ENCODE peak calls at places on chromosomes 6 and 20, in six cellular contexts. One of them, this sample, is unnamed.

GRCh38 chr6:15246217-15247211 is 645 bp downstream of the JARID2 start:
- DNase-seq in CD8-positive, alpha-beta memory T cell: peak; percentile 11
- DNase-seq in transverse colon: no peak
- DNase-seq in heart left ventricle: no peak
- DNase-seq in tibial nerve: no peak
- DNase-seq in stomach: no peak
- DNase-seq in this sample: peak; percentile 63

GRCh38 chr6:27133281-27134227 is 113.9 kb upstream of the PRSS16 start:
- DNase-seq in heart left ventricle: peak; percentile 63
- DNase-seq in transverse colon: peak; percentile 85
- DNase-seq in CD8-positive, alpha-beta memory T cell: peak; percentile 51
- DNase-seq in tibial nerve: peak; percentile 7
- DNase-seq in stomach: peak; percentile 72
- DNase-seq in this sample: peak; percentile 60

GRCh38 chr6:99467509-99468106 is 42.5 kb upstream of the PNISR start:
- DNase-seq in stomach: no peak
- DNase-seq in CD8-positive, alpha-beta memory T cell: no peak
- DNase-seq in transverse colon: no peak
- DNase-seq in tibial nerve: no peak
- DNase-seq in heart left ventricle: no peak
- DNase-seq in this sample: peak; percentile 59

GRCh38 chr6:46490425-46491200 is 636 bp downstream of the RCAN2 start:
- DNase-seq in tibial nerve: no peak
- DNase-seq in heart left ventricle: peak; percentile 57
- DNase-seq in transverse colon: peak; percentile 45
- DNase-seq in CD8-positive, alpha-beta memory T cell: no peak
- DNase-seq in stomach: peak; percentile 27
- DNase-seq in this sample: no peak

GRCh38 chr20:24781061-24781980 is 167.7 kb upstream of the CST7 start:
- DNase-seq in heart left ventricle: no peak
- DNase-seq in transverse colon: no peak
- DNase-seq in tibial nerve: no peak
- DNase-seq in CD8-positive, alpha-beta memory T cell: no peak
- DNase-seq in stomach: no peak
- DNase-seq in this sample: peak; percentile 15

GRCh38 chr6:90444125-90444745 is 142.6 kb downstream of the MAP3K7 start:
- DNase-seq in transverse colon: no peak
- DNase-seq in heart left ventricle: no peak
- DNase-seq in tibial nerve: no peak
- DNase-seq in stomach: no peak
- DNase-seq in CD8-positive, alpha-beta memory T cell: no peak
- DNase-seq in this sample: no peak

GRCh38 chr6:45791600-45792168 is 224.0 kb downstream of the CLIC5 start:
- DNase-seq in stomach: no peak
- DNase-seq in heart left ventricle: no peak
- DNase-seq in CD8-positive, alpha-beta memory T cell: no peak
- DNase-seq in tibial nerve: no peak
- DNase-seq in transverse colon: no peak
- DNase-seq in this sample: no peak

GRCh38 chr6:122059918-122060317 is 339.5 kb upstream of the HSF2 start:
- DNase-seq in transverse colon: no peak
- DNase-seq in CD8-positive, alpha-beta memory T cell: no peak
- DNase-seq in stomach: no peak
- DNase-seq in heart left ventricle: no peak
- DNase-seq in tibial nerve: no peak
- DNase-seq in this sample: no peak

GRCh38 chr20:41119593-41120561 is 17.5 kb upstream of the PLCG1 start:
- DNase-seq in CD8-positive, alpha-beta memory T cell: no peak
- DNase-seq in stomach: no peak
- DNase-seq in heart left ventricle: no peak
- DNase-seq in tibial nerve: no peak
- DNase-seq in transverse colon: no peak
- DNase-seq in this sample: no peak

DNA sequence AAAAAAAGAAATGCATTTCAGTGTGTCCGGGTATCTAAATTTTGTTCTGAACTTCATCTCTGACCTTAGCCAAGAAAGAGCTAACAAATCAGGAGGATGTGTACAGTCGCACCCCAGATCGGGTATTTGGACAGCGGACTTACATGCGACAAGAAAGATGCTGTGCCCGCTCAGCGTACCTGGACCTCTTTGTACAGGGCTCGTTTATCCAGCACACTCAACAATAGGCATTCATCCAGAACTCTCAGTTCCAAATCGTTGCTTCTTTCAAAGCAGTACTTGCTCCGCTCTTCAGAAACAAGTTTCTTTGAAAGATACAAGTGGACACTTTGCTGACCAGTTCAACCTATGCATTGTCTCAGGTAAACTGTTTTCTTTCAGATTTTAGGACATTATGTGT is 191.7 kb downstream of the LY86 start:
- DNase-seq in stomach: no peak
- DNase-seq in CD8-positive, alpha-beta memory T cell: no peak
- DNase-seq in heart left ventricle: no peak
- DNase-seq in tibial nerve: no peak
- DNase-seq in transverse colon: no peak
- DNase-seq in this sample: no peak
- H3K36me3 ChIP-seq in stomach: no peaks in the 10 kb centered on the region
- H3K36me3 ChIP-seq in CD8-positive, alpha-beta memory T cell: no peaks in the 10 kb centered on the region
- H3K36me3 ChIP-seq in heart left ventricle: no peaks in the 10 kb centered on the region
- H3K36me3 ChIP-seq in tibial nerve: no peaks in the 10 kb centered on the region
- H3K36me3 ChIP-seq in transverse colon: no peaks in the 10 kb centered on the region
- H3K36me3 ChIP-seq in this sample: no peaks in the 10 kb centered on the region

GRCh38 chr6:166938704-166939103 is 17.6 kb downstream of the RNASET2 start:
- DNase-seq in transverse colon: no peak
- DNase-seq in tibial nerve: no peak
- DNase-seq in CD8-positive, alpha-beta memory T cell: no peak
- DNase-seq in heart left ventricle: no peak
- DNase-seq in stomach: no peak
- DNase-seq in this sample: no peak
- H3K36me3 ChIP-seq in transverse colon: no peaks in the 10 kb centered on the region
- H3K36me3 ChIP-seq in tibial nerve: peaks cover 13% of the 10 kb centered on the region
- H3K36me3 ChIP-seq in CD8-positive, alpha-beta memory T cell: peaks cover 39% of the 10 kb centered on the region
- H3K36me3 ChIP-seq in heart left ventricle: no peaks in the 10 kb centered on the region
- H3K36me3 ChIP-seq in stomach: peaks cover 18% of the 10 kb centered on the region
- H3K36me3 ChIP-seq in this sample: peaks cover 24% of the 10 kb centered on the region

GRCh38 chr6:53992522-53992921 is 118.7 kb upstream of the MLIP start:
- DNase-seq in heart left ventricle: no peak
- DNase-seq in tibial nerve: no peak
- DNase-seq in stomach: no peak
- DNase-seq in transverse colon: no peak
- DNase-seq in CD8-positive, alpha-beta memory T cell: no peak
- DNase-seq in this sample: no peak
- H3K36me3 ChIP-seq in heart left ventricle: no peaks in the 10 kb centered on the region
- H3K36me3 ChIP-seq in tibial nerve: no peaks in the 10 kb centered on the region
- H3K36me3 ChIP-seq in stomach: no peaks in the 10 kb centered on the region
- H3K36me3 ChIP-seq in transverse colon: no peaks in the 10 kb centered on the region
- H3K36me3 ChIP-seq in CD8-positive, alpha-beta memory T cell: no peaks in the 10 kb centered on the region
- H3K36me3 ChIP-seq in this sample: no peaks in the 10 kb centered on the region

GRCh38 chr20:1369970-1370369 is 22.9 kb downstream of the FKBP1A start:
- DNase-seq in tibial nerve: no peak
- DNase-seq in stomach: no peak
- DNase-seq in transverse colon: no peak
- DNase-seq in CD8-positive, alpha-beta memory T cell: no peak
- DNase-seq in heart left ventricle: no peak
- DNase-seq in this sample: no peak
- H3K36me3 ChIP-seq in tibial nerve: no peaks in the 10 kb centered on the region
- H3K36me3 ChIP-seq in stomach: peaks cover 10% of the 10 kb centered on the region
- H3K36me3 ChIP-seq in transverse colon: no peaks in the 10 kb centered on the region
- H3K36me3 ChIP-seq in CD8-positive, alpha-beta memory T cell: peaks cover 29% of the 10 kb centered on the region
- H3K36me3 ChIP-seq in heart left ventricle: peaks cover 8% of the 10 kb centered on the region
- H3K36me3 ChIP-seq in this sample: peaks cover 72% of the 10 kb centered on the region

GRCh38 chr6:158772172-158772571 is 47.0 kb downstream of the EZR start:
- DNase-seq in tibial nerve: no peak
- DNase-seq in heart left ventricle: no peak
- DNase-seq in stomach: no peak
- DNase-seq in transverse colon: no peak
- DNase-seq in CD8-positive, alpha-beta memory T cell: no peak
- DNase-seq in this sample: no peak

GRCh38 chr6:158770533-158770932 is 48.6 kb downstream of the EZR start:
- DNase-seq in stomach: no peak
- DNase-seq in tibial nerve: peak; percentile 25
- DNase-seq in CD8-positive, alpha-beta memory T cell: no peak
- DNase-seq in transverse colon: no peak
- DNase-seq in heart left ventricle: peak; percentile 59
- DNase-seq in this sample: no peak

GRCh38 chr6:158772851-158773371 is 46.3 kb downstream of the EZR start:
- DNase-seq in CD8-positive, alpha-beta memory T cell: no peak
- DNase-seq in heart left ventricle: no peak
- DNase-seq in tibial nerve: no peak
- DNase-seq in transverse colon: peak; percentile 85
- DNase-seq in stomach: no peak
- DNase-seq in this sample: no peak

GRCh38 chr6:158770948-158771347 is 48.2 kb downstream of the EZR start:
- DNase-seq in tibial nerve: no peak
- DNase-seq in transverse colon: no peak
- DNase-seq in heart left ventricle: no peak
- DNase-seq in stomach: no peak
- DNase-seq in CD8-positive, alpha-beta memory T cell: no peak
- DNase-seq in this sample: no peak

DNA sequence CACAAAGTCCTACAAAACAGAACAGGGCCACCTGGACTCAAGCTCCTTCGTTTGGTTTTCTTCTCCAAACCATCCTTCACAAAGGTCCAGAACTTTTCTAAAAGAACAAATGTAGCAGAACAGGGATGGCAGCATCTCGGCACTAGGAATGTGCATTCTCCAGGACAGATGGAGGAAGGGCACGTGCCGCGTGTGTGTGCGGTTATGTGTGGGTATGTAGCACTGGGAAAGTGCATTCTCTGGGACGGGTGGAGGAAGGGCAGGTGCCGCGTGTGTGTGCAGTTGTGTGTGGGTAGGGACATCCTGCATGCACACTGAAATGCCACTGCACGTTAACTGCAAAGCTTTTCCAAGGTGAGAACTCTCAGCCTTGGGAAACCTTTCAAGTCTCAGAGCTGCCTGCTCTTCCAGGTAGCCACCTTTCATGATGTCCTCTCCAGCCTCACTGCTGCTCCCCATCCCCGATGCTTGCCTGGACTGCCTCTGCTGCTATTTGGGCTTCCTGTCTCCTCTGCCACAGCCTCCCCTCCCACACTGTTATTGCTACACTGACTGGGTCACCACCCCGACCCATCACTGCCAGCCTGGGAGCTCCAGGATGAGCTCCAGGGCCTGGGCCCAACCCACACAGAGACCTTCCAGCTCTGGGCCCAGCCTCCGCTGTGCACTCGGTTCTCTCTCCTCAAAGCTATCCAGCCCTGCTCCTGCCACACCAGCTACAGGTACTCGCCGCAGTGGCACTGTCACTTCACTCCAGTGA is 47.6 kb downstream of the EZR start:
- DNase-seq in CD8-positive, alpha-beta memory T cell: no peak
- DNase-seq in transverse colon: no peak
- DNase-seq in heart left ventricle: no peak
- DNase-seq in stomach: no peak
- DNase-seq in tibial nerve: no peak
- DNase-seq in this sample: no peak
- H3K36me3 ChIP-seq in CD8-positive, alpha-beta memory T cell: peaks cover 88% of the 10 kb centered on the region
- H3K36me3 ChIP-seq in transverse colon: no peaks in the 10 kb centered on the region
- H3K36me3 ChIP-seq in heart left ventricle: peaks cover 7% of the 10 kb centered on the region
- H3K36me3 ChIP-seq in stomach: peaks cover 97% of the 10 kb centered on the region
- H3K36me3 ChIP-seq in tibial nerve: peaks cover 55% of the 10 kb centered on the region
- H3K36me3 ChIP-seq in this sample: peaks cover 97% of the 10 kb centered on the region

GRCh38 chr6:50455029-50455428 is 258.3 kb upstream of the TFAP2D start:
- DNase-seq in stomach: no peak
- DNase-seq in heart left ventricle: no peak
- DNase-seq in tibial nerve: no peak
- DNase-seq in CD8-positive, alpha-beta memory T cell: no peak
- DNase-seq in transverse colon: no peak
- DNase-seq in this sample: no peak
- H3K36me3 ChIP-seq in stomach: no peaks in the 10 kb centered on the region
- H3K36me3 ChIP-seq in heart left ventricle: no peaks in the 10 kb centered on the region
- H3K36me3 ChIP-seq in tibial nerve: no peaks in the 10 kb centered on the region
- H3K36me3 ChIP-seq in CD8-positive, alpha-beta memory T cell: no peaks in the 10 kb centered on the region
- H3K36me3 ChIP-seq in transverse colon: no peaks in the 10 kb centered on the region
- H3K36me3 ChIP-seq in this sample: no peaks in the 10 kb centered on the region

DNA sequence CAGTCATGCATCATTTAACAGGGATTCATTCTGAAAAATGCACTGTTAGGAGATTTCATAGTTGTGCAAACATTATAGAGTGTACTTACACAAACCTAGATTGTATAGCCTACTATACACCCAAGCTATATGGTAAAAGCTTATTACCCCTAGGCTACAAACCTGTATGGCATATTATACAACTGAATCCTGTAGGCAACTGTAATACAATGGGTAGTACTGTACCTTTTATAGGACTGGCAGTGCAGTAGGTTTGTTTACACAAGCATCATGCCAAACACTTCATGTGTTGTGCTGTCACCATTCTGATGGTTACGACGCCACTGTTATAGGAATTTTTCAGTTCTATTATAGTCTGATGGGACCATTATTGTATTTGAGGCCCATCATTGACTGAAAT is 39.3 kb upstream of the KHDC1 start:
- DNase-seq in stomach: no peak
- DNase-seq in heart left ventricle: no peak
- DNase-seq in CD8-positive, alpha-beta memory T cell: no peak
- DNase-seq in tibial nerve: no peak
- DNase-seq in transverse colon: no peak
- DNase-seq in this sample: no peak
- H3K36me3 ChIP-seq in stomach: no peaks in the 10 kb centered on the region
- H3K36me3 ChIP-seq in heart left ventricle: no peaks in the 10 kb centered on the region
- H3K36me3 ChIP-seq in CD8-positive, alpha-beta memory T cell: no peaks in the 10 kb centered on the region
- H3K36me3 ChIP-seq in tibial nerve: no peaks in the 10 kb centered on the region
- H3K36me3 ChIP-seq in transverse colon: no peaks in the 10 kb centered on the region
- H3K36me3 ChIP-seq in this sample: peaks cover 11% of the 10 kb centered on the region

DNA sequence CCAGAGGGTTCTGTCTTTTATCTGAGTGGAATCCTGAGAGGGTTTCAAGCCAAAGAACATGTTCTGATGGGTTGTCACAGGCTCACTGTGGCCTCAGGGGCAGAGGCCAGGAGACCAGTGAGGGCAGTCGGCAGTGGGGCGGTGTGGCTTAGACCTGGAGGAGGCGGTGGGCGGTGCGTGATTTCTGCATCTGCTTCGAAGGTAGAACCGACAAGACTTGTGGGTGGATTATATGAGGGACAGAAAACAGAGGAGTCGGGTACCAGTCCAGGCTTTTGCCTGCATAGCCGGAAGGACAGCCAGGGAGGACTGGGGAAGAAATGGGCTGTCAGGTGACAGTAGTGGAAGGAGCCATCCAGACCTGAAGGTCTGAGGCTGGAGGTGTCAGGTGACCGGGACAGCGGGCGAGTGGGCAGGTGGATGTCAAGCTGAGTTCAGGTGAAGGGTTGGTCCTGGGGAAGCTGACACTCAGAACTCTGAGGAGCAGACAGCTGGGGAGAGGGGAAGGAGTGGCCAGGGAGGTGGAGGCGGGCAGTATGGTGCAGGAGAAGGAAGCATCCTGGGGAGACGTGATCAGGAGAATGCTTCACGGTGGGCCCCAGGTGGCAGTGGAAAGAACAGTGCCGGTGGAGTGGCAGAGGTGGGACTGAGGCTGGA is 3.1 kb downstream of the CTSZ start:
- DNase-seq in CD8-positive, alpha-beta memory T cell: no peak
- DNase-seq in tibial nerve: no peak
- DNase-seq in transverse colon: no peak
- DNase-seq in heart left ventricle: peak; percentile 23
- DNase-seq in stomach: no peak
- DNase-seq in this sample: no peak
- H3K36me3 ChIP-seq in CD8-positive, alpha-beta memory T cell: no peaks in the 10 kb centered on the region
- H3K36me3 ChIP-seq in tibial nerve: peaks cover 9% of the 10 kb centered on the region
- H3K36me3 ChIP-seq in transverse colon: no peaks in the 10 kb centered on the region
- H3K36me3 ChIP-seq in heart left ventricle: no peaks in the 10 kb centered on the region
- H3K36me3 ChIP-seq in stomach: peaks cover 12% of the 10 kb centered on the region
- H3K36me3 ChIP-seq in this sample: peaks cover 27% of the 10 kb centered on the region

This sample was measured in HAP-1.